ENCODE peak calls at places on chromosome 9, in ten cellular contexts. One of them, this sample, is unnamed.

GRCh38 chr9:69637193-69637592 is 35.0 kb downstream of the APBA1 start:
- DNase-seq in myocyte: no peak
- DNase-seq in WERI-Rb-1: no peak
- DNase-seq in Ammon's horn: no peak
- DNase-seq in cardiac septum: no peak
- DNase-seq in AG08395: no peak
- DNase-seq in activated effector memory CD4-positive, alpha-beta T cell treated with Interleukin-2 at 50 U/mL for 16 hours: no peak
- DNase-seq in NT2/D1: no peak
- DNase-seq in NCI-H2171 treated with DMSO at 0.1 percent for 48 hours: no peak
- DNase-seq in type B pancreatic cell: no peak
- DNase-seq in this sample: no peak

GRCh38 chr9:126482361-126483044 is 131.2 kb upstream of the LMX1B start:
- DNase-seq in myocyte: peak; percentile 62
- DNase-seq in WERI-Rb-1: peak; percentile 90
- DNase-seq in Ammon's horn: peak; percentile 84
- DNase-seq in cardiac septum: no peak
- DNase-seq in AG08395: peak; percentile 71
- DNase-seq in activated effector memory CD4-positive, alpha-beta T cell treated with Interleukin-2 at 50 U/mL for 16 hours: no peak
- DNase-seq in NT2/D1: no peak
- DNase-seq in NCI-H2171 treated with DMSO at 0.1 percent for 48 hours: no peak
- DNase-seq in type B pancreatic cell: no peak
- DNase-seq in this sample: peak; percentile 77

GRCh38 chr9:95834281-95834907 is 41.1 kb upstream of the ERCC6L2 start:
- DNase-seq in myocyte: no peak
- DNase-seq in WERI-Rb-1: no peak
- DNase-seq in Ammon's horn: no peak
- DNase-seq in cardiac septum: no peak
- DNase-seq in AG08395: no peak
- DNase-seq in activated effector memory CD4-positive, alpha-beta T cell treated with Interleukin-2 at 50 U/mL for 16 hours: no peak
- DNase-seq in NT2/D1: no peak
- DNase-seq in NCI-H2171 treated with DMSO at 0.1 percent for 48 hours: no peak
- DNase-seq in type B pancreatic cell: no peak
- DNase-seq in this sample: no peak

GRCh38 chr9:38125889-38126288 is 56.9 kb upstream of the SHB start:
- DNase-seq in myocyte: no peak
- DNase-seq in WERI-Rb-1: no peak
- DNase-seq in Ammon's horn: no peak
- DNase-seq in cardiac septum: no peak
- DNase-seq in AG08395: no peak
- DNase-seq in activated effector memory CD4-positive, alpha-beta T cell treated with Interleukin-2 at 50 U/mL for 16 hours: no peak
- DNase-seq in NT2/D1: no peak
- DNase-seq in NCI-H2171 treated with DMSO at 0.1 percent for 48 hours: no peak
- DNase-seq in type B pancreatic cell: no peak
- DNase-seq in this sample: no peak

GRCh38 chr9:87479801-87480201 is 17.9 kb upstream of the DAPK1 start:
- DNase-seq in myocyte: peak; percentile 91
- DNase-seq in WERI-Rb-1: no peak
- DNase-seq in Ammon's horn: peak; percentile 71
- DNase-seq in cardiac septum: no peak
- DNase-seq in AG08395: no peak
- DNase-seq in activated effector memory CD4-positive, alpha-beta T cell treated with Interleukin-2 at 50 U/mL for 16 hours: no peak
- DNase-seq in NT2/D1: no peak
- DNase-seq in NCI-H2171 treated with DMSO at 0.1 percent for 48 hours: no peak
- DNase-seq in type B pancreatic cell: no peak
- DNase-seq in this sample: peak; percentile 74

GRCh38 chr9:123453904-123454321 is 97.9 kb downstream of the CRB2 start:
- DNase-seq in myocyte: no peak
- DNase-seq in WERI-Rb-1: no peak
- DNase-seq in Ammon's horn: peak; percentile 95
- DNase-seq in cardiac septum: no peak
- DNase-seq in AG08395: no peak
- DNase-seq in activated effector memory CD4-positive, alpha-beta T cell treated with Interleukin-2 at 50 U/mL for 16 hours: no peak
- DNase-seq in NT2/D1: no peak
- DNase-seq in NCI-H2171 treated with DMSO at 0.1 percent for 48 hours: no peak
- DNase-seq in type B pancreatic cell: no peak
- DNase-seq in this sample: no peak

GRCh38 chr9:97475079-97475478 is 26.4 kb upstream of the TMOD1 start:
- DNase-seq in myocyte: peak; percentile 3
- DNase-seq in WERI-Rb-1: no peak
- DNase-seq in Ammon's horn: no peak
- DNase-seq in cardiac septum: no peak
- DNase-seq in AG08395: peak; percentile 14
- DNase-seq in activated effector memory CD4-positive, alpha-beta T cell treated with Interleukin-2 at 50 U/mL for 16 hours: no peak
- DNase-seq in NT2/D1: no peak
- DNase-seq in NCI-H2171 treated with DMSO at 0.1 percent for 48 hours: no peak
- DNase-seq in type B pancreatic cell: no peak
- DNase-seq in this sample: no peak

GRCh38 chr9:14096182-14096922 is 217.6 kb downstream of the NFIB start:
- DNase-seq in myocyte: peak; percentile 43
- DNase-seq in WERI-Rb-1: peak; percentile 31
- DNase-seq in Ammon's horn: no peak
- DNase-seq in cardiac septum: no peak
- DNase-seq in AG08395: no peak
- DNase-seq in activated effector memory CD4-positive, alpha-beta T cell treated with Interleukin-2 at 50 U/mL for 16 hours: no peak
- DNase-seq in NT2/D1: no peak
- DNase-seq in NCI-H2171 treated with DMSO at 0.1 percent for 48 hours: peak; percentile 72
- DNase-seq in type B pancreatic cell: no peak
- DNase-seq in this sample: no peak

GRCh38 chr9:133691659-133692363 is 46.3 kb downstream of the SARDH start:
- DNase-seq in myocyte: peak; percentile 42
- DNase-seq in WERI-Rb-1: no peak
- DNase-seq in Ammon's horn: no peak
- DNase-seq in cardiac septum: no peak
- DNase-seq in AG08395: no peak
- DNase-seq in activated effector memory CD4-positive, alpha-beta T cell treated with Interleukin-2 at 50 U/mL for 16 hours: no peak
- DNase-seq in NT2/D1: no peak
- DNase-seq in NCI-H2171 treated with DMSO at 0.1 percent for 48 hours: no peak
- DNase-seq in type B pancreatic cell: no peak
- DNase-seq in this sample: peak; percentile 19

GRCh38 chr9:122217640-122218039 is 11.1 kb downstream of the LHX6 start:
- DNase-seq in myocyte: no peak
- DNase-seq in WERI-Rb-1: no peak
- DNase-seq in Ammon's horn: no peak
- DNase-seq in cardiac septum: no peak
- DNase-seq in AG08395: no peak
- DNase-seq in activated effector memory CD4-positive, alpha-beta T cell treated with Interleukin-2 at 50 U/mL for 16 hours: no peak
- DNase-seq in NT2/D1: no peak
- DNase-seq in NCI-H2171 treated with DMSO at 0.1 percent for 48 hours: no peak
- DNase-seq in type B pancreatic cell: no peak
- DNase-seq in this sample: no peak

GRCh38 chr9:1267581-1267980 is 217.4 kb downstream of the DMRT2 start:
- DNase-seq in myocyte: no peak
- DNase-seq in WERI-Rb-1: no peak
- DNase-seq in Ammon's horn: no peak
- DNase-seq in cardiac septum: no peak
- DNase-seq in AG08395: no peak
- DNase-seq in activated effector memory CD4-positive, alpha-beta T cell treated with Interleukin-2 at 50 U/mL for 16 hours: no peak
- DNase-seq in NT2/D1: no peak
- DNase-seq in NCI-H2171 treated with DMSO at 0.1 percent for 48 hours: peak; percentile 15
- DNase-seq in type B pancreatic cell: no peak
- DNase-seq in this sample: no peak